ENCODE peak calls at places on chromosomes 4 and X, in five cellular contexts. W is HFF-Myc; S is skeletal muscle cell; L is naive thymus-derived CD8-positive, alpha-beta T cell; V is Caki2. H is an unnamed sample.

GRCh38 chr4:157045507-157046127 is 30.3 kb upstream of the GLRB start:
- DNase-seq in W (peak; percentile 61), S (peak; percentile 54), L (no peak), V (peak; percentile 56), H (peak; percentile 56)

GRCh38 chrX:116239944-116240391 is 69.4 kb downstream of the AGTR2 start:
- DNase-seq in W (no peak), S (no peak), L (no peak), V (no peak), H (no peak)

GRCh38 chrX:104195489-104196084 is 29.3 kb downstream of the FAM199X start:
- DNase-seq in W (peak; percentile 5), S (no peak), L (no peak), V (peak; percentile 3), H (no peak)

GRCh38 chr4:173880897-173881296 is 350.9 kb upstream of the HAND2 start:
- DNase-seq in W (no peak), S (no peak), L (no peak), V (no peak), H (no peak)

GRCh38 chrX:78024349-78025108 is 55.1 kb upstream of the PGAM4 start:
- DNase-seq in W (no peak), S (no peak), L (peak; percentile 27), V (peak; percentile 2), H (no peak)

GRCh38 chr4:182832352-182833120 is 84.7 kb downstream of the DCTD start:
- DNase-seq in W (no peak), S (no peak), L (no peak), V (no peak), H (no peak)

GRCh38 chr4:24164054-24164453 is 274.2 kb upstream of the PPARGC1A start:
- DNase-seq in W (no peak), S (peak; percentile 8), L (no peak), V (no peak), H (no peak)

GRCh38 chr4:139458999-139459398 is 5.1 kb downstream of the RAB33B start:
- DNase-seq in W (no peak), S (no peak), L (no peak), V (peak; percentile 55), H (no peak)

GRCh38 chrX:153379971-153380581 is 21.1 kb downstream of the PNMA6E start:
- DNase-seq in W (no peak), S (no peak), L (no peak), V (no peak), H (no peak)

GRCh38 chr4:47315346-47315745 is 148.2 kb downstream of the COMMD8 start:
- DNase-seq in W (peak; percentile 3), S (peak; percentile 36), L (no peak), V (peak; percentile 12), H (no peak)

GRCh38 chr4:25307596-25307995 is 5.0 kb upstream of the ZCCHC4 start:
- DNase-seq in W (no peak), S (no peak), L (no peak), V (no peak), H (no peak)

GRCh38 chr4:129110931-129111330 is 15.0 kb downstream of the C4orf33 start:
- DNase-seq in W (no peak), S (no peak), L (no peak), V (no peak), H (no peak)

GRCh38 chrX:20547649-20548051 is 280.9 kb upstream of the RPS6KA3 start:
- DNase-seq in W (no peak), S (peak; percentile 45), L (no peak), V (peak; percentile 82), H (no peak)

GRCh38 chr4:85895755-85896154 is 420.8 kb downstream of the ARHGAP24 start:
- DNase-seq in W (no peak), S (no peak), L (no peak), V (no peak), H (peak; percentile 1)

GRCh38 chr4:73620115-73620792 is at the start of gene RASSF6:
- DNase-seq in W (no peak), S (no peak), L (no peak), V (peak; percentile 89), H (peak; percentile 93)

GRCh38 chrX:19650996-19651395 is 135.7 kb upstream of the MAP3K15 start:
- DNase-seq in W (no peak), S (no peak), L (no peak), V (no peak), H (no peak)

GRCh38 chr4:7868430-7868775 is 71.3 kb downstream of the AFAP1 start:
- DNase-seq in W (no peak), S (no peak), L (no peak), V (no peak), H (no peak)

GRCh38 chr4:55753856-55754255 is 65.7 kb upstream of the EXOC1L start:
- DNase-seq in W (no peak), S (no peak), L (no peak), V (no peak), H (no peak)

GRCh38 chrX:109600114-109600710 is 24.8 kb downstream of the KCNE5 start:
- DNase-seq in W (no peak), S (no peak), L (no peak), V (no peak), H (no peak)

GRCh38 chr4:37685726-37686372 is 327 bp downstream of the RELL1 start:
- DNase-seq in W (no peak), S (no peak), L (peak; percentile 61), V (no peak), H (peak; percentile 85)

GRCh38 chrX:97367149-97367548 is 483.4 kb downstream of the RPA4 start:
- DNase-seq in W (no peak), S (peak; percentile 36), L (no peak), V (no peak), H (no peak)

GRCh38 chr4:86835677-86836076 is 13.5 kb downstream of the SLC10A6 start:
- DNase-seq in W (no peak), S (no peak), L (no peak), V (no peak), H (no peak)

GRCh38 chr4:115950806-115951205 is 837.4 kb upstream of the NDST4 start:
- DNase-seq in W (no peak), S (no peak), L (no peak), V (no peak), H (no peak)

GRCh38 chr4:1496116-1496642 is 89.9 kb upstream of the NKX1-1 start:
- DNase-seq in W (no peak), S (no peak), L (no peak), V (no peak), H (no peak)

GRCh38 chr4:77728420-77728819 is 90.7 kb downstream of the CNOT6L start:
- DNase-seq in W (no peak), S (no peak), L (no peak), V (no peak), H (no peak)

GRCh38 chr4:138222041-138222440 is 20.1 kb downstream of the SLC7A11 start:
- DNase-seq in W (peak; percentile 90), S (peak; percentile 73), L (no peak), V (peak; percentile 44), H (no peak)

H was measured in NCI-H526.